ENCODE peak calls at places on chromosomes 5 and 9, in six cellular contexts. One of them, this sample, is unnamed.

GRCh38 chr5:140015706-140016105 is 27.4 kb downstream of the NRG2 start:
- DNase-seq in cardiac muscle cell: no peak
- DNase-seq in sigmoid colon: no peak
- DNase-seq in mesothelial cell of epicardium: no peak
- DNase-seq in ELR: no peak
- DNase-seq in OCI-LY7: no peak
- DNase-seq in this sample: no peak

GRCh38 chr5:1118231-1118698 is 6.4 kb upstream of the SLC12A7 start:
- DNase-seq in cardiac muscle cell: peak; percentile 56
- DNase-seq in sigmoid colon: no peak
- DNase-seq in mesothelial cell of epicardium: peak; percentile 70
- DNase-seq in ELR: no peak
- DNase-seq in OCI-LY7: no peak
- DNase-seq in this sample: peak; percentile 68

GRCh38 chr9:96139592-96140251 is 162.3 kb downstream of the HSD17B3 start:
- DNase-seq in cardiac muscle cell: peak; percentile 88
- DNase-seq in sigmoid colon: peak; percentile 91
- DNase-seq in mesothelial cell of epicardium: no peak
- DNase-seq in ELR: peak; percentile 66
- DNase-seq in OCI-LY7: no peak
- DNase-seq in this sample: no peak

GRCh38 chr9:14198544-14199510 is 115.1 kb downstream of the NFIB start:
- DNase-seq in cardiac muscle cell: peak; percentile 76
- DNase-seq in sigmoid colon: peak; percentile 86
- DNase-seq in mesothelial cell of epicardium: no peak
- DNase-seq in ELR: no peak
- DNase-seq in OCI-LY7: no peak
- DNase-seq in this sample: no peak

GRCh38 chr5:132259061-132259851 is 1.8 kb downstream of the PDLIM4 start:
- DNase-seq in cardiac muscle cell: peak; percentile 94
- DNase-seq in sigmoid colon: peak; percentile 96
- DNase-seq in mesothelial cell of epicardium: peak; percentile 62
- DNase-seq in ELR: peak; percentile 91
- DNase-seq in OCI-LY7: no peak
- DNase-seq in this sample: no peak

GRCh38 chr5:96023518-96023917 is 61.9 kb upstream of the ELL2 start:
- DNase-seq in cardiac muscle cell: peak; percentile 76
- DNase-seq in sigmoid colon: no peak
- DNase-seq in mesothelial cell of epicardium: no peak
- DNase-seq in ELR: peak; percentile 77
- DNase-seq in OCI-LY7: no peak
- DNase-seq in this sample: peak; percentile 31

GRCh38 chr5:131129306-131129705 is 35.8 kb downstream of the HINT1 start:
- DNase-seq in cardiac muscle cell: no peak
- DNase-seq in sigmoid colon: no peak
- DNase-seq in mesothelial cell of epicardium: no peak
- DNase-seq in ELR: no peak
- DNase-seq in OCI-LY7: no peak
- DNase-seq in this sample: no peak

GRCh38 chr9:19551124-19551929 is 142.5 kb downstream of the ACER2 start:
- DNase-seq in cardiac muscle cell: no peak
- DNase-seq in sigmoid colon: no peak
- DNase-seq in mesothelial cell of epicardium: no peak
- DNase-seq in ELR: no peak
- DNase-seq in OCI-LY7: no peak
- DNase-seq in this sample: no peak

GRCh38 chr9:26744362-26744965 is 148.1 kb downstream of the CAAP1 start:
- DNase-seq in cardiac muscle cell: peak; percentile 54
- DNase-seq in sigmoid colon: no peak
- DNase-seq in mesothelial cell of epicardium: no peak
- DNase-seq in ELR: peak; percentile 54
- DNase-seq in OCI-LY7: peak; percentile 45
- DNase-seq in this sample: no peak

GRCh38 chr9:2158111-2158610 is 143.0 kb downstream of the SMARCA2 start:
- DNase-seq in cardiac muscle cell: peak; percentile 89
- DNase-seq in sigmoid colon: peak; percentile 67
- DNase-seq in mesothelial cell of epicardium: no peak
- DNase-seq in ELR: peak; percentile 67
- DNase-seq in OCI-LY7: peak; percentile 89
- DNase-seq in this sample: peak; percentile 35

GRCh38 chr5:92580814-92581213 is 1000.2 kb downstream of the NR2F1-AS1 start:
- DNase-seq in cardiac muscle cell: no peak
- DNase-seq in sigmoid colon: no peak
- DNase-seq in mesothelial cell of epicardium: no peak
- DNase-seq in ELR: peak; percentile 18
- DNase-seq in OCI-LY7: no peak
- DNase-seq in this sample: no peak

GRCh38 chr5:79107020-79107796 is 4.4 kb upstream of the BHMT start:
- DNase-seq in cardiac muscle cell: peak; percentile 28
- DNase-seq in sigmoid colon: no peak
- DNase-seq in mesothelial cell of epicardium: no peak
- DNase-seq in ELR: peak; percentile 45
- DNase-seq in OCI-LY7: no peak
- DNase-seq in this sample: no peak

GRCh38 chr5:79318935-79319614 is 83.1 kb downstream of the JMY start:
- DNase-seq in cardiac muscle cell: peak; percentile 84
- DNase-seq in sigmoid colon: no peak
- DNase-seq in mesothelial cell of epicardium: no peak
- DNase-seq in ELR: peak; percentile 87
- DNase-seq in OCI-LY7: no peak
- DNase-seq in this sample: no peak

GRCh38 chr5:102668220-102668930 is 86.7 kb upstream of the PAM start:
- DNase-seq in cardiac muscle cell: no peak
- DNase-seq in sigmoid colon: no peak
- DNase-seq in mesothelial cell of epicardium: no peak
- DNase-seq in ELR: no peak
- DNase-seq in OCI-LY7: no peak
- DNase-seq in this sample: no peak

GRCh38 chr5:17802256-17802655 is 168.0 kb downstream of the TAF11L14 start:
- DNase-seq in cardiac muscle cell: no peak
- DNase-seq in sigmoid colon: no peak
- DNase-seq in mesothelial cell of epicardium: no peak
- DNase-seq in ELR: no peak
- DNase-seq in OCI-LY7: no peak
- DNase-seq in this sample: no peak

GRCh38 chr5:160938532-160938931 is 86.5 kb upstream of the ATP10B start:
- DNase-seq in cardiac muscle cell: no peak
- DNase-seq in sigmoid colon: no peak
- DNase-seq in mesothelial cell of epicardium: no peak
- DNase-seq in ELR: no peak
- DNase-seq in OCI-LY7: no peak
- DNase-seq in this sample: no peak

GRCh38 chr5:149433524-149434131 is 54.5 kb upstream of the IL17B start:
- DNase-seq in cardiac muscle cell: peak; percentile 45
- DNase-seq in sigmoid colon: peak; percentile 91
- DNase-seq in mesothelial cell of epicardium: no peak
- DNase-seq in ELR: no peak
- DNase-seq in OCI-LY7: peak; percentile 22
- DNase-seq in this sample: no peak

GRCh38 chr9:25994605-25995004 is 316.4 kb upstream of the TUSC1 start:
- DNase-seq in cardiac muscle cell: no peak
- DNase-seq in sigmoid colon: no peak
- DNase-seq in mesothelial cell of epicardium: no peak
- DNase-seq in ELR: no peak
- DNase-seq in OCI-LY7: no peak
- DNase-seq in this sample: no peak

GRCh38 chr5:95178046-95178651 is 106.7 kb downstream of the MCTP1 start:
- DNase-seq in cardiac muscle cell: no peak
- DNase-seq in sigmoid colon: no peak
- DNase-seq in mesothelial cell of epicardium: no peak
- DNase-seq in ELR: peak; percentile 28
- DNase-seq in OCI-LY7: peak; percentile 43
- DNase-seq in this sample: peak; percentile 7

GRCh38 chr9:16986441-16987387 is 116.2 kb upstream of the BNC2 start:
- DNase-seq in cardiac muscle cell: peak; percentile 51
- DNase-seq in sigmoid colon: no peak
- DNase-seq in mesothelial cell of epicardium: no peak
- DNase-seq in ELR: peak; percentile 22
- DNase-seq in OCI-LY7: no peak
- DNase-seq in this sample: no peak

GRCh38 chr9:125435776-125436612 is 174.4 kb downstream of the GAPVD1 start:
- DNase-seq in cardiac muscle cell: no peak
- DNase-seq in sigmoid colon: no peak
- DNase-seq in mesothelial cell of epicardium: peak; percentile 32
- DNase-seq in ELR: no peak
- DNase-seq in OCI-LY7: no peak
- DNase-seq in this sample: no peak

GRCh38 chr9:34334337-34334824 is 5.0 kb downstream of the NUDT2 start:
- DNase-seq in cardiac muscle cell: peak; percentile 25
- DNase-seq in sigmoid colon: no peak
- DNase-seq in mesothelial cell of epicardium: no peak
- DNase-seq in ELR: no peak
- DNase-seq in OCI-LY7: no peak
- DNase-seq in this sample: no peak

GRCh38 chr5:126129431-126129830 is 293.8 kb upstream of the GRAMD2B start:
- DNase-seq in cardiac muscle cell: no peak
- DNase-seq in sigmoid colon: no peak
- DNase-seq in mesothelial cell of epicardium: no peak
- DNase-seq in ELR: no peak
- DNase-seq in OCI-LY7: no peak
- DNase-seq in this sample: no peak

GRCh38 chr5:40813698-40814281 is 15.6 kb upstream of the PRKAA1 start:
- DNase-seq in cardiac muscle cell: no peak
- DNase-seq in sigmoid colon: no peak
- DNase-seq in mesothelial cell of epicardium: no peak
- DNase-seq in ELR: no peak
- DNase-seq in OCI-LY7: no peak
- DNase-seq in this sample: no peak

GRCh38 chr5:76521240-76521758 is 101.9 kb downstream of the F2RL2 start:
- DNase-seq in cardiac muscle cell: peak; percentile 57
- DNase-seq in sigmoid colon: no peak
- DNase-seq in mesothelial cell of epicardium: no peak
- DNase-seq in ELR: peak; percentile 22
- DNase-seq in OCI-LY7: no peak
- DNase-seq in this sample: no peak

GRCh38 chr5:165304193-165304820 is 1798.9 kb downstream of the MAT2B start:
- DNase-seq in cardiac muscle cell: no peak
- DNase-seq in sigmoid colon: no peak
- DNase-seq in mesothelial cell of epicardium: no peak
- DNase-seq in ELR: no peak
- DNase-seq in OCI-LY7: no peak
- DNase-seq in this sample: no peak

GRCh38 chr5:171306785-171307591 is 2.1 kb upstream of the TLX3 start:
- DNase-seq in cardiac muscle cell: no peak
- DNase-seq in sigmoid colon: no peak
- DNase-seq in mesothelial cell of epicardium: no peak
- DNase-seq in ELR: no peak
- DNase-seq in OCI-LY7: no peak
- DNase-seq in this sample: no peak

GRCh38 chr5:89241186-89241585 is 358.2 kb upstream of the MEF2C start:
- DNase-seq in cardiac muscle cell: peak; percentile 23
- DNase-seq in sigmoid colon: no peak
- DNase-seq in mesothelial cell of epicardium: no peak
- DNase-seq in ELR: peak; percentile 19
- DNase-seq in OCI-LY7: no peak
- DNase-seq in this sample: no peak

GRCh38 chr5:173884402-173885053 is 3.6 kb upstream of the CPEB4 start:
- DNase-seq in cardiac muscle cell: no peak
- DNase-seq in sigmoid colon: no peak
- DNase-seq in mesothelial cell of epicardium: no peak
- DNase-seq in ELR: no peak
- DNase-seq in OCI-LY7: peak; percentile 52
- DNase-seq in this sample: no peak

GRCh38 chr9:35116898-35117551 is 1.4 kb upstream of the ATOSB start:
- DNase-seq in cardiac muscle cell: peak; percentile 96
- DNase-seq in sigmoid colon: peak; percentile 97
- DNase-seq in mesothelial cell of epicardium: peak; percentile 87
- DNase-seq in ELR: peak; percentile 96
- DNase-seq in OCI-LY7: peak; percentile 92
- DNase-seq in this sample: peak; percentile 65

GRCh38 chr9:121277518-121278275 is 9.7 kb downstream of the GSN start:
- DNase-seq in cardiac muscle cell: peak; percentile 37
- DNase-seq in sigmoid colon: no peak
- DNase-seq in mesothelial cell of epicardium: no peak
- DNase-seq in ELR: peak; percentile 68
- DNase-seq in OCI-LY7: no peak
- DNase-seq in this sample: no peak

GRCh38 chr9:27701664-27702063 is 128.4 kb upstream of the C9orf72 start:
- DNase-seq in cardiac muscle cell: peak; percentile 94
- DNase-seq in sigmoid colon: no peak
- DNase-seq in mesothelial cell of epicardium: no peak
- DNase-seq in ELR: no peak
- DNase-seq in OCI-LY7: no peak
- DNase-seq in this sample: no peak